ENCODE peak calls at places on chromosomes 7 and 10, in nine cellular contexts. L is neuronal stem cell; E is stimulated activated naive CD8-positive, alpha-beta T cell treated with anti-CD3 and anti-CD28 coated beads, Interleukin-15, Interleukin-2, amounts not matched to agents 100 U/mL and 50 U/mL, for 24 hours; Z is stimulated activated CD4-positive, alpha-beta T cell treated with anti-CD3 and anti-CD28 coated beads, Interleukin-4, amount 100 ng/mL, for 24 hours; N is HFF-Myc; K is heart left ventricle; X is NCI-H1092; S is T-cell; J is KBM-7. Y is an unnamed sample.

GRCh38 chr7:12771378-12771877 is 84.0 kb downstream of the ARL4A start:
- DNase-seq in L (peak; percentile 24), E (no peak), Z (no peak), N (no peak), K (peak; percentile 24), X (peak; percentile 97), S (no peak), J (no peak), Y (no peak)

GRCh38 chr7:25982684-25983083 is 169.3 kb upstream of the NFE2L3 start:
- DNase-seq in L (no peak), E (no peak), Z (no peak), N (no peak), K (no peak), X (no peak), S (no peak), J (no peak), Y (no peak)

GRCh38 chr10:57320416-57320815 is 947.3 kb downstream of the IPMK start:
- DNase-seq in L (no peak), E (no peak), Z (no peak), N (no peak), K (no peak), X (no peak), S (no peak), J (no peak), Y (no peak)

GRCh38 chr10:113007343-113007771 is 57.3 kb downstream of the TCF7L2 start:
- DNase-seq in L (no peak), E (peak; percentile 34), Z (peak; percentile 34), N (no peak), K (no peak), X (no peak), S (peak; percentile 63), J (no peak), Y (no peak)

GRCh38 chr10:128180843-128181242 is 54.6 kb upstream of the MKI67 start:
- DNase-seq in L (no peak), E (peak; percentile 19), Z (peak; percentile 23), N (no peak), K (no peak), X (no peak), S (peak; percentile 47), J (peak; percentile 80), Y (no peak)

GRCh38 chr10:60846173-60846572 is 67.9 kb downstream of the CDK1 start:
- DNase-seq in L (no peak), E (no peak), Z (no peak), N (peak; percentile 49), K (no peak), X (no peak), S (no peak), J (peak; percentile 7), Y (no peak)

GRCh38 chr7:39399976-39400375 is 166.2 kb upstream of the YAE1 start:
- DNase-seq in L (no peak), E (no peak), Z (no peak), N (no peak), K (no peak), X (no peak), S (no peak), J (no peak), Y (no peak)

GRCh38 chr7:124009321-124009720 is 23.5 kb downstream of the TMEM229A start:
- DNase-seq in L (no peak), E (no peak), Z (no peak), N (no peak), K (no peak), X (no peak), S (no peak), J (no peak), Y (no peak)

GRCh38 chr7:83415840-83416239 is 233.1 kb downstream of the SEMA3E start:
- DNase-seq in L (peak; percentile 15), E (no peak), Z (no peak), N (no peak), K (no peak), X (no peak), S (no peak), J (no peak), Y (no peak)

GRCh38 chr7:116177009-116177408 is 33.3 kb upstream of the TES start:
- DNase-seq in L (no peak), E (no peak), Z (no peak), N (no peak), K (no peak), X (no peak), S (no peak), J (no peak), Y (no peak)

GRCh38 chr10:90424730-90425129 is 433.1 kb downstream of the HTR7 start:
- DNase-seq in L (no peak), E (no peak), Z (no peak), N (no peak), K (no peak), X (no peak), S (no peak), J (no peak), Y (no peak)

GRCh38 chr7:2719007-2719406 is 31.0 kb downstream of the AMZ1 start:
- DNase-seq in L (no peak), E (peak; percentile 83), Z (peak; percentile 65), N (no peak), K (no peak), X (peak; percentile 18), S (peak; percentile 60), J (peak; percentile 40), Y (no peak)

GRCh38 chr7:40983106-40983505 is 719.8 kb downstream of the INHBA start:
- DNase-seq in L (no peak), E (no peak), Z (no peak), N (no peak), K (no peak), X (no peak), S (no peak), J (no peak), Y (no peak)

GRCh38 chr7:100489824-100490223 is 6.1 kb downstream of the NYAP1 start:
- DNase-seq in L (peak; percentile 98), E (peak; percentile 36), Z (no peak), N (peak; percentile 92), K (no peak), X (peak; percentile 99), S (peak; percentile 31), J (peak; percentile 91), Y (peak; percentile 25)

GRCh38 chr10:105800626-105801025 is 1159.5 kb downstream of the SORCS3 start:
- DNase-seq in L (no peak), E (no peak), Z (no peak), N (no peak), K (no peak), X (no peak), S (no peak), J (no peak), Y (no peak)

GRCh38 chr10:67794909-67795460 is 43.0 kb downstream of the DNAJC12 start:
- DNase-seq in L (peak; percentile 9), E (no peak), Z (no peak), N (no peak), K (no peak), X (no peak), S (no peak), J (no peak), Y (no peak)

GRCh38 chr10:17229717-17229966 is 1.6 kb downstream of the VIM start:
- DNase-seq in L (peak; percentile 40), E (no peak), Z (no peak), N (no peak), K (no peak), X (no peak), S (no peak), J (no peak), Y (no peak)

GRCh38 chr7:139749545-139749944 is 28.3 kb downstream of the HIPK2 start:
- DNase-seq in L (no peak), E (no peak), Z (no peak), N (no peak), K (no peak), X (peak; percentile 68), S (no peak), J (no peak), Y (no peak)

GRCh38 chr10:95560288-95561199 is 627 bp downstream of the SORBS1 start:
- DNase-seq in L (no peak), E (peak; percentile 36), Z (peak; percentile 38), N (no peak), K (peak; percentile 46), X (no peak), S (peak; percentile 29), J (peak; percentile 34), Y (no peak)